ENCODE peak calls at places on chromosomes 4 and X, in four cellular contexts. E is HepG2, K is H1, M is K562. B is an unnamed sample.

GRCh38 chr4:81827568-81828202 is 356.0 kb upstream of the RASGEF1B start:
- DNase-seq in K (no peak), E (no peak), M (no peak), B (no peak)

GRCh38 chr4:121041307-121042090 is 30.8 kb downstream of the NDNF start:
- DNase-seq in E (no peak), K (no peak), M (no peak), B (peak; percentile 6)

GRCh38 chr4:7379719-7380118 is 55.0 kb downstream of the PSAPL1 start:
- DNase-seq in E (no peak), M (no peak), K (no peak), B (no peak)

GRCh38 chr4:180947421-180947820 is 1295.8 kb upstream of the TENM3 start:
- DNase-seq in M (no peak), K (no peak), E (no peak), B (no peak)

GRCh38 chr4:89724716-89725115 is 112.2 kb downstream of the SNCA start:
- DNase-seq in M (no peak), E (no peak), K (no peak), B (no peak)

GRCh38 chr4:24583451-24584174 is 741 bp downstream of the DHX15 start:
- DNase-seq in K (peak; percentile 57), M (peak; percentile 73), E (peak; percentile 47), B (peak; percentile 20)

GRCh38 chr4:142265536-142265935 is 580.6 kb downstream of the INPP4B start:
- DNase-seq in K (no peak), E (no peak), M (no peak), B (no peak)

GRCh38 chr4:53010320-53010719 is 148.2 kb downstream of the RASL11B start:
- DNase-seq in M (no peak), K (no peak), E (no peak), B (no peak)

GRCh38 chr4:108008721-108009120 is 19.0 kb downstream of the HADH start:
- DNase-seq in M (no peak), K (no peak), E (no peak), B (no peak)

GRCh38 chrX:44096666-44097065 is 123.5 kb upstream of the NDP start:
- DNase-seq in E (no peak), M (no peak), K (no peak), B (no peak)

GRCh38 chrX:153793291-153793690 is 884 bp downstream of the IDH3G start:
- DNase-seq in K (no peak), E (no peak), M (peak; percentile 24), B (no peak)

GRCh38 chrX:30693999-30694650 is 40.9 kb downstream of the GK start:
- DNase-seq in E (peak; percentile 47), M (no peak), K (no peak), B (no peak)

GRCh38 chrX:8724176-8724757 is 7.7 kb downstream of the ANOS1 start:
- DNase-seq in K (no peak), E (no peak), M (no peak), B (peak; percentile 39)

GRCh38 chr4:32607978-32608377 is 1887.8 kb downstream of the PCDH7 start:
- DNase-seq in E (no peak), M (no peak), K (no peak), B (no peak)

GRCh38 chrX:153689654-153690465 is 2.1 kb downstream of the SLC6A8 start:
- DNase-seq in K (no peak), E (no peak), M (peak; percentile 60), B (no peak)

GRCh38 chr4:19807505-19807904 is 444.2 kb upstream of the SLIT2 start:
- DNase-seq in E (no peak), M (no peak), K (no peak), B (no peak)

GRCh38 chr4:145041378-145041777 is 56.6 kb downstream of the ANAPC10 start:
- DNase-seq in E (no peak), K (no peak), M (no peak), B (no peak)

GRCh38 chr4:76212301-76212700 is 1.3 kb downstream of the SCARB2 start:
- DNase-seq in M (no peak), K (no peak), E (no peak), B (no peak)

GRCh38 chr4:1078490-1078889 is 34.9 kb downstream of the RNF212 start:
- DNase-seq in K (no peak), M (no peak), E (no peak), B (no peak)

GRCh38 chr4:110249687-110250387 is 51.4 kb upstream of the ELOVL6 start:
- DNase-seq in K (no peak), M (no peak), E (no peak), B (no peak)

GRCh38 chrX:45801554-45801953 is 600.9 kb upstream of the DIPK2B start:
- DNase-seq in K (no peak), E (no peak), M (no peak), B (no peak)

GRCh38 chr4:8232748-8233147 is 33.7 kb downstream of the SH3TC1 start:
- DNase-seq in K (no peak), E (no peak), M (no peak), B (no peak)

GRCh38 chr4:150931005-150931404 is 84.1 kb downstream of the LRBA start:
- DNase-seq in K (no peak), M (no peak), E (no peak), B (no peak)

GRCh38 chr4:93396274-93396673 is 432.3 kb upstream of the ATOH1 start:
- DNase-seq in M (no peak), E (no peak), K (no peak), B (no peak)

GRCh38 chr4:77155631-77156345 is 1.2 kb upstream of the CCNG2 start:
- DNase-seq in K (no peak), M (no peak), E (no peak), B (no peak)

GRCh38 chr4:168039593-168039992 is 52.7 kb upstream of the ANXA10 start:
- DNase-seq in E (no peak), K (no peak), M (no peak), B (no peak)

GRCh38 chr4:157010630-157011029 is 39.0 kb upstream of the PDGFC start:
- DNase-seq in E (no peak), K (no peak), M (no peak), B (no peak)

GRCh38 chr4:16843831-16844508 is 54.5 kb downstream of the LDB2 start:
- DNase-seq in E (peak; percentile 20), M (no peak), K (no peak), B (peak; percentile 13)

DNA sequence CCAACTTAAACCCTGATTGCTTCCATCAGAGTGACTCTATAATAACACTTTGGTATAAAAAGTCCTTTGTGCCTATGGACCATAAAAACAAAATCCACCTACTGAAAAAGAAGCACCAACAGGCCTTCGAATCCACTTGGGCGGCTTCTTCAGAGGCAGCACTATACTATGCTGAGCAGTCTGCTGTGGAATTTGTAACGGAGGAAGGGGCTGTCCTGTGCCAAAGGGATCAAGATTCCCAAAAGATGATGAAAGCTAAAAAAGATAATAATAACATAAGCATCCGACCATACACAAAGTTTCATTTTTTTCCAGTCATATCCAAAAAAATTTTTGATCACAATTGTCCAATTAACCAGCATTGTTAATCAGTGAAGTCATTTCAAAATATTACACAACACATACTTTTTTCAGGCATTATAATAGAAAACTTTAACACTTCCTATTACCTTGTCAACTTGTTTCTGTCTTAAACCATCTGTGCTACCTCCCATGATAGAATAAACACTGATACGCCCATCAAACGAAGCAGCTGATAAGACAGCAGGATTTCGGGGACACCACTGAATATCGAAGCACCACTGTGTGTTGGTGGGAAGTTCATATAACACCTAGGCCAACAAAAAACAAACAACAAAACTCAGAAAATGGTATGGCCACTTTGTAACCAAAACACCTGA is 24.1 kb downstream of the SEC31A start:
- DNase-seq in M (no peak), E (no peak), K (no peak), B (no peak)
- H3K36me3 ChIP-seq in M (peaks cover 89% of the 10 kb centered on the region), E (peaks cover 19% of the 10 kb centered on the region), K (peaks cover 59% of the 10 kb centered on the region), B (peaks cover 82% of the 10 kb centered on the region)

GRCh38 chr4:139736257-139736626 is 70.6 kb downstream of the MGST2 start:
- DNase-seq in E (no peak), K (no peak), M (no peak), B (no peak)
- H3K4me1 ChIP-seq in E (peaks cover 43% of the 10 kb centered on the region), K (peaks cover 12% of the 10 kb centered on the region), M (peaks cover 8% of the 10 kb centered on the region), B (no peaks in the 10 kb centered on the region)

DNA sequence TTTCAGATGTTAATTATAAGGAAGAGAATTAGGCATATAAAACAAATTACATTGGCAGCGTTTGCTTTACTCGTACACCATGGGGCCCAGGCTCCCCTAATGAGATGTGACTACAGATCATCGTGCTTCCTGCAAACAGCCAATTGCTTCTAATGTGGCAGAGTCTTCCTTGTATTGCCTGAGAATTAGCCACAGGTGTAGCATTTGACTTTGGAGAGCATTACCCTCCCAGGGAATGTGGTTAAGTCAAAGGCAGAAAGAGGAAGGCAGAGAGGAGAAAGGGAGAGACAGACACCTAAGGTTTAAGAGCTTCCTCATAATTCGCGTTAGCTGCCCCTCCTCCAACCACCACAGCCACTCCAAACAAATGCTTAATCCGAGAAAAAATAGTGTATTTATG is 97.0 kb downstream of the MID1IP1 start:
- DNase-seq in M (no peak), K (no peak), E (no peak), B (no peak)
- TF ChIP-seq ZNF274 in M (no peak), K (no peak), E (no peak), B (no peak)

GRCh38 chr4:80029364-80029763 is 43.7 kb downstream of the ANTXR2 start:
- DNase-seq in K (no peak), M (no peak), E (no peak), B (no peak)

GRCh38 chr4:80026080-80026479 is 46.9 kb downstream of the ANTXR2 start:
- DNase-seq in K (no peak), E (no peak), M (no peak), B (no peak)

GRCh38 chr4:80027611-80028010 is 45.4 kb downstream of the ANTXR2 start:
- DNase-seq in E (no peak), K (no peak), M (no peak), B (no peak)

GRCh38 chr4:80024335-80024734 is 48.7 kb downstream of the ANTXR2 start:
- DNase-seq in K (no peak), M (no peak), E (no peak), B (no peak)
- H3K36me3 ChIP-seq in K (no peaks in the 10 kb centered on the region), M (peaks cover 78% of the 10 kb centered on the region), E (no peaks in the 10 kb centered on the region), B (no peaks in the 10 kb centered on the region)

GRCh38 chrX:24150051-24150790 is 692 bp downstream of the ZFX start:
- DNase-seq in M (peak; percentile 84), E (peak; percentile 67), K (peak; percentile 68), B (peak; percentile 78)
- H3K4me1 ChIP-seq in M (peaks cover 30% of the 10 kb centered on the region), E (peaks cover 61% of the 10 kb centered on the region), K (peaks cover 6% of the 10 kb centered on the region), B (no peaks in the 10 kb centered on the region)

GRCh38 chr4:102525099-102525498 is 23.9 kb downstream of the NFKB1 start:
- DNase-seq in K (no peak), M (no peak), E (no peak), B (no peak)
- TF ChIP-seq ZNF274 in K (no peak), M (no peak), E (no peak), B (no peak)

B was measured in NT2/D1.